ENCODE peak calls at places on chromosomes 6 and 20, in six cellular contexts. J, K, Y, F, Z and L are unnamed samples.

GRCh38 chr6:116667620-116668019 is 946 bp downstream of the ZUP1 start:
- DNase-seq in J (no peak), K (no peak), Y (no peak), F (no peak), Z (no peak), L (no peak)

GRCh38 chr6:139863356-139863755 is 488.9 kb upstream of the CITED2 start:
- DNase-seq in J (no peak), K (no peak), Y (no peak), F (no peak), Z (no peak), L (no peak)

GRCh38 chr20:45861157-45862075 is 4.0 kb downstream of the ZSWIM3 start:
- DNase-seq in J (no peak), K (no peak), Y (no peak), F (no peak), Z (no peak), L (no peak)

GRCh38 chr6:116255246-116255800 is 1.4 kb upstream of the TSPYL4 start:
- DNase-seq in J (no peak), K (no peak), Y (no peak), F (no peak), Z (no peak), L (no peak)

GRCh38 chr6:36852481-36853147 is 13.4 kb upstream of the CPNE5 start:
- DNase-seq in J (no peak), K (peak; percentile 47), Y (no peak), F (no peak), Z (no peak), L (no peak)

GRCh38 chr6:12261502-12261901 is 28.7 kb upstream of the EDN1 start:
- DNase-seq in J (no peak), K (no peak), Y (peak; percentile 43), F (no peak), Z (no peak), L (no peak)

GRCh38 chr6:87784690-87785089 is 82.7 kb upstream of the AKIRIN2 start:
- DNase-seq in J (no peak), K (no peak), Y (no peak), F (no peak), Z (no peak), L (peak; percentile 61)

GRCh38 chr6:31194271-31194834 is 23.9 kb upstream of the POU5F1 start:
- DNase-seq in J (no peak), K (no peak), Y (no peak), F (no peak), Z (no peak), L (no peak)

GRCh38 chr20:24411003-24411402 is 58.4 kb upstream of the SYNDIG1 start:
- DNase-seq in J (no peak), K (no peak), Y (no peak), F (no peak), Z (no peak), L (no peak)

GRCh38 chr6:84618836-84619235 is 145.6 kb downstream of the TBX18 start:
- DNase-seq in J (no peak), K (no peak), Y (no peak), F (no peak), Z (no peak), L (no peak)

GRCh38 chr20:45010399-45010828 is 44.1 kb downstream of the STK4 start:
- DNase-seq in J (no peak), K (no peak), Y (no peak), F (no peak), Z (no peak), L (no peak)

GRCh38 chr6:145044606-145045275 is 690.6 kb downstream of the EPM2A start:
- DNase-seq in J (no peak), K (no peak), Y (no peak), F (no peak), Z (no peak), L (no peak)

GRCh38 chr6:9085054-9085746 is 649.9 kb upstream of the SLC35B3 start:
- DNase-seq in J (no peak), K (no peak), Y (no peak), F (no peak), Z (no peak), L (no peak)

GRCh38 chr6:130575557-130575956 is 209.7 kb downstream of the TMEM200A start:
- DNase-seq in J (no peak), K (no peak), Y (no peak), F (no peak), Z (no peak), L (no peak)

GRCh38 chr20:25040438-25040831 is 17.5 kb downstream of the ACSS1 start:
- DNase-seq in J (peak; percentile 72), K (peak; percentile 51), Y (peak; percentile 48), F (peak; percentile 79), Z (peak; percentile 95), L (no peak)

GRCh38 chr20:37303637-37304036 is 14.2 kb downstream of the MANBAL start:
- DNase-seq in J (no peak), K (no peak), Y (no peak), F (no peak), Z (peak; percentile 25), L (no peak)

GRCh38 chr6:157845493-157846259 is 22.6 kb downstream of the SNX9 start:
- DNase-seq in J (no peak), K (no peak), Y (no peak), F (no peak), Z (no peak), L (no peak)

GRCh38 chr20:4871486-4871885 is 129.8 kb downstream of the SLC23A2 start:
- DNase-seq in J (no peak), K (no peak), Y (no peak), F (no peak), Z (no peak), L (no peak)

GRCh38 chr6:20647585-20647984 is 113.3 kb downstream of the CDKAL1 start:
- DNase-seq in J (no peak), K (no peak), Y (no peak), F (no peak), Z (no peak), L (no peak)

GRCh38 chr6:162198925-162199324 is 528.6 kb downstream of the PRKN start:
- DNase-seq in J (no peak), K (no peak), Y (no peak), F (no peak), Z (no peak), L (no peak)
- TF ChIP-seq CTCF in J (no peak), K (no peak), Y (no peak), F (no peak), Z (no peak), L (no peak)

DNA sequence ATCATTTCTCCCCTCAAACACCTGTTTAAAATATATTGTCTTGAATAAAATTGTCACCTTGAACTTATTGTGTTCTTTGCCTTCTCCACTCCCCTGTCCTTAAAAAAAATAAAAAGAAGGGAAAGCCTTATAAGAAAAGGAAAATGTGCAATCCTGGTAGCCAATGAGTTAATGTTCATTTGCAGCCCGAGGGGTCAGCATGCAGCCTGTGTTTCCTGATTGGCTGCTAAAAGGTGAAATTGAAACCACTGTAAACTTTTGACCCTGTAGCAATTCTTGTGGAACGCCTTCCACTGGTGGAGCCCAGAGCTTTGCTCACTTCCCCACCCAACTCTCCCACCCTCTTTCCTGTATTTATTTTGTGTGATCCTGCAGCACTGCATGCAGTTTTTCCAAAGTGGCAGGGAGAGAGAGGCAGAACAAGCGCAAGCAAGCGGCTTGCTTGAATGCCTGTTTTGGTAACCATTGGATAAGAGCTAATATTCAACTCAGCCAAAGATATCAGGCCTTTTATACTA is 74.9 kb downstream of the NCOA3 start:
- DNase-seq in J (peak; percentile 47), K (peak; percentile 68), Y (peak; percentile 57), F (peak; percentile 60), Z (peak; percentile 78), L (peak; percentile 55)
- TF ChIP-seq POLR2A in J (no peak), K (peak; percentile 22), Y (peak; percentile 12), F (no peak), Z (no peak), L (peak; percentile 43)

GRCh38 chr6:43247115-43247999 is 4.1 kb downstream of the TTBK1 start:
- DNase-seq in J (peak; percentile 55), K (peak; percentile 88), Y (peak; percentile 83), F (peak; percentile 47), Z (peak; percentile 82), L (peak; percentile 88)

GRCh38 chr6:43248107-43248506 is 4.8 kb downstream of the TTBK1 start:
- DNase-seq in J (no peak), K (no peak), Y (no peak), F (no peak), Z (no peak), L (peak; percentile 16)

GRCh38 chr6:43248791-43249190 is 5.5 kb downstream of the TTBK1 start:
- DNase-seq in J (no peak), K (no peak), Y (no peak), F (no peak), Z (no peak), L (no peak)

GRCh38 chr6:43243649-43244321 is 504 bp downstream of the TTBK1 start:
- DNase-seq in J (no peak), K (no peak), Y (no peak), F (no peak), Z (no peak), L (no peak)

GRCh38 chr6:43246301-43247114 is 3.2 kb downstream of the TTBK1 start:
- DNase-seq in J (no peak), K (peak; percentile 82), Y (peak; percentile 71), F (no peak), Z (peak; percentile 74), L (no peak)
- H3K27ac ChIP-seq in J (no peak overlapping the region), K (no peak overlapping the region), Y (no peak overlapping the region), F (no peak overlapping the region), Z (peak overlapping the region; percentile 40), L (no peak overlapping the region)

DNA sequence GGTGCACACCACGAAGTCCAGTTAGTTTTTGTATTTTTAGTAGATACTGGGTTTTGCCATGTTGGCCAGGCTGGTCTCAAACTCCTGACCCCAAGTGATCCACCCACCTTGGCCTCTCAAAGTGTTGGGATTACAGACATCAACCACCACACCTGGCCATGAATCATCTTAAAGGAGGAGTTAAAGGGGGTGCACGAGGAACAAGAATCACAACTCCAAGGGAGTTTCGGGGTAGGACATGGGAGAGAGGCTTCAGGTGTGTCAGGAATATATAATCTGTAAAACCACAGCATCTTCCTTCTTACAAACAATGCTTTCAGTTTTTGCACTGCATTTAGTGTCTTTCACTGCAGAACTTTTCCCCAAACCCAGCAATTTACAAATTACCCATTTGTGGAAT is 137.4 kb upstream of the SGK1 start:
- DNase-seq in J (no peak), K (no peak), Y (no peak), F (no peak), Z (no peak), L (no peak)
- TF ChIP-seq CTCF in J (no peak), K (no peak), Y (no peak), F (no peak), Z (no peak), L (no peak)

GRCh38 chr6:156779206-156780116 is 2.3 kb downstream of the ARID1B start:
- DNase-seq in J (peak; percentile 48), K (peak; percentile 57), Y (peak; percentile 49), F (peak; percentile 42), Z (peak; percentile 74), L (peak; percentile 73)
- TF ChIP-seq POLR2A in J (no peak), K (no peak), Y (no peak), F (no peak), Z (no peak), L (no peak)